ENCODE peak calls at places on chromosome 10, in eight cellular contexts. V is neural progenitor cell; U is endodermal cell; A is sciatic nerve; S is hippocampal formation; Q is GM06990; R is NCI-H1105; N is activated naive CD4-positive, alpha-beta T cell. B is an unnamed sample.

GRCh38 chr10:46543379-46544014 is 13.0 kb downstream of the GPRIN2 start:
- DNase-seq in R (no peak), U (peak), V (no peak), Q (no peak), A (peak), N (no peak), S (no peak), B (no peak)

GRCh38 chr10:101226888-101227736 is 2.2 kb downstream of the LBX1 start:
- DNase-seq in A (no peak), N (no peak), V (peak), S (no peak), R (no peak), Q (no peak), U (peak), B (no peak)

GRCh38 chr10:42926831-42927230 is 144.2 kb downstream of the BMS1 start:
- DNase-seq in R (no peak), S (no peak), A (no peak), Q (no peak), U (peak), V (peak), N (no peak), B (no peak)

GRCh38 chr10:119542990-119543813 is 683 bp upstream of the RGS10 start:
- DNase-seq in Q (peak), N (peak), U (no peak), S (no peak), V (peak), A (peak), R (peak), B (peak)

GRCh38 chr10:12717981-12718707 is 283.4 kb downstream of the CCDC3 start:
- DNase-seq in V (peak), U (no peak), R (no peak), S (no peak), N (no peak), Q (no peak), A (no peak), B (no peak)

GRCh38 chr10:124268976-124269375 is 149.7 kb downstream of the OAT start:
- DNase-seq in A (no peak), R (no peak), V (no peak), U (no peak), S (no peak), Q (no peak), N (no peak), B (no peak)

GRCh38 chr10:28624351-28624750 is 53.0 kb upstream of the BAMBI start:
- DNase-seq in Q (no peak), U (no peak), N (no peak), A (no peak), R (no peak), V (no peak), S (no peak), B (peak)

GRCh38 chr10:97708976-97709745 is 4.4 kb upstream of the MARVELD1 start:
- DNase-seq in S (peak), Q (no peak), A (peak), U (peak), R (peak), N (no peak), V (peak), B (peak)

GRCh38 chr10:131230641-131231322 is 80.7 kb downstream of the TCERG1L start:
- DNase-seq in A (no peak), N (no peak), U (no peak), S (no peak), Q (no peak), R (no peak), V (no peak), B (no peak)

B was measured in GM12865.